ENCODE peak calls at places on chromosomes 12 and 14, in eight cellular contexts. One of them, this sample, is unnamed.

GRCh38 chr14:91284146-91284790 is 39.8 kb upstream of the GPR68 start:
- DNase-seq in fibroblast of gingiva: peak
- DNase-seq in brain microvascular endothelial cell: peak
- DNase-seq in GF-D8: no peak
- DNase-seq in NCI-H524: no peak
- DNase-seq in Caki2: no peak
- DNase-seq in stimulated activated CD8-positive, alpha-beta memory T cell treated with anti-CD3 and anti-CD28 coated beads, Interleukin-2, amount 100 ng/mL, for 1 hour: no peak
- DNase-seq in Calu3: no peak
- DNase-seq in this sample: no peak

GRCh38 chr12:100987552-100988277 is 193.1 kb downstream of the ANO4 start:
- DNase-seq in fibroblast of gingiva: peak
- DNase-seq in brain microvascular endothelial cell: peak
- DNase-seq in GF-D8: peak
- DNase-seq in NCI-H524: no peak
- DNase-seq in Caki2: peak
- DNase-seq in stimulated activated CD8-positive, alpha-beta memory T cell treated with anti-CD3 and anti-CD28 coated beads, Interleukin-2, amount 100 ng/mL, for 1 hour: no peak
- DNase-seq in Calu3: peak
- DNase-seq in this sample: no peak

GRCh38 chr12:126608607-126609175 is 1543.5 kb downstream of the AACS start:
- DNase-seq in fibroblast of gingiva: peak
- DNase-seq in brain microvascular endothelial cell: no peak
- DNase-seq in GF-D8: no peak
- DNase-seq in NCI-H524: no peak
- DNase-seq in Caki2: no peak
- DNase-seq in stimulated activated CD8-positive, alpha-beta memory T cell treated with anti-CD3 and anti-CD28 coated beads, Interleukin-2, amount 100 ng/mL, for 1 hour: no peak
- DNase-seq in Calu3: no peak
- DNase-seq in this sample: no peak

GRCh38 chr12:128914908-128915563 is 61.8 kb downstream of the GLT1D1 start:
- DNase-seq in fibroblast of gingiva: no peak
- DNase-seq in brain microvascular endothelial cell: no peak
- DNase-seq in GF-D8: no peak
- DNase-seq in NCI-H524: no peak
- DNase-seq in Caki2: no peak
- DNase-seq in stimulated activated CD8-positive, alpha-beta memory T cell treated with anti-CD3 and anti-CD28 coated beads, Interleukin-2, amount 100 ng/mL, for 1 hour: no peak
- DNase-seq in Calu3: no peak
- DNase-seq in this sample: no peak

GRCh38 chr14:75411194-75411552 is 16.6 kb upstream of the JDP2 start:
- DNase-seq in fibroblast of gingiva: no peak
- DNase-seq in brain microvascular endothelial cell: no peak
- DNase-seq in GF-D8: no peak
- DNase-seq in NCI-H524: no peak
- DNase-seq in Caki2: no peak
- DNase-seq in stimulated activated CD8-positive, alpha-beta memory T cell treated with anti-CD3 and anti-CD28 coated beads, Interleukin-2, amount 100 ng/mL, for 1 hour: no peak
- DNase-seq in Calu3: no peak
- DNase-seq in this sample: no peak

GRCh38 chr12:40312982-40313576 is 88.3 kb downstream of the LRRK2 start:
- DNase-seq in fibroblast of gingiva: peak
- DNase-seq in brain microvascular endothelial cell: no peak
- DNase-seq in GF-D8: no peak
- DNase-seq in NCI-H524: no peak
- DNase-seq in Caki2: no peak
- DNase-seq in stimulated activated CD8-positive, alpha-beta memory T cell treated with anti-CD3 and anti-CD28 coated beads, Interleukin-2, amount 100 ng/mL, for 1 hour: no peak
- DNase-seq in Calu3: peak
- DNase-seq in this sample: no peak

GRCh38 chr12:76563061-76563460 is 3.5 kb upstream of the OSBPL8 start:
- DNase-seq in fibroblast of gingiva: peak
- DNase-seq in brain microvascular endothelial cell: no peak
- DNase-seq in GF-D8: no peak
- DNase-seq in NCI-H524: no peak
- DNase-seq in Caki2: no peak
- DNase-seq in stimulated activated CD8-positive, alpha-beta memory T cell treated with anti-CD3 and anti-CD28 coated beads, Interleukin-2, amount 100 ng/mL, for 1 hour: no peak
- DNase-seq in Calu3: no peak
- DNase-seq in this sample: no peak

GRCh38 chr12:27531916-27532315 is 7.9 kb downstream of the PPFIBP1 start:
- DNase-seq in fibroblast of gingiva: peak
- DNase-seq in brain microvascular endothelial cell: no peak
- DNase-seq in GF-D8: no peak
- DNase-seq in NCI-H524: no peak
- DNase-seq in Caki2: no peak
- DNase-seq in stimulated activated CD8-positive, alpha-beta memory T cell treated with anti-CD3 and anti-CD28 coated beads, Interleukin-2, amount 100 ng/mL, for 1 hour: no peak
- DNase-seq in Calu3: no peak
- DNase-seq in this sample: no peak

GRCh38 chr14:104687601-104688504 is 1.6 kb upstream of the INF2 start:
- DNase-seq in fibroblast of gingiva: no peak
- DNase-seq in brain microvascular endothelial cell: no peak
- DNase-seq in GF-D8: no peak
- DNase-seq in NCI-H524: no peak
- DNase-seq in Caki2: peak
- DNase-seq in stimulated activated CD8-positive, alpha-beta memory T cell treated with anti-CD3 and anti-CD28 coated beads, Interleukin-2, amount 100 ng/mL, for 1 hour: no peak
- DNase-seq in Calu3: peak
- DNase-seq in this sample: peak

GRCh38 chr14:61623927-61624326 is 71.4 kb upstream of the HIF1A start:
- DNase-seq in fibroblast of gingiva: no peak
- DNase-seq in brain microvascular endothelial cell: no peak
- DNase-seq in GF-D8: no peak
- DNase-seq in NCI-H524: no peak
- DNase-seq in Caki2: no peak
- DNase-seq in stimulated activated CD8-positive, alpha-beta memory T cell treated with anti-CD3 and anti-CD28 coated beads, Interleukin-2, amount 100 ng/mL, for 1 hour: no peak
- DNase-seq in Calu3: no peak
- DNase-seq in this sample: no peak

GRCh38 chr12:26188132-26188531 is 7.2 kb upstream of the SSPN start:
- DNase-seq in fibroblast of gingiva: peak
- DNase-seq in brain microvascular endothelial cell: peak
- DNase-seq in GF-D8: no peak
- DNase-seq in NCI-H524: no peak
- DNase-seq in Caki2: no peak
- DNase-seq in stimulated activated CD8-positive, alpha-beta memory T cell treated with anti-CD3 and anti-CD28 coated beads, Interleukin-2, amount 100 ng/mL, for 1 hour: no peak
- DNase-seq in Calu3: no peak
- DNase-seq in this sample: no peak

GRCh38 chr14:50608302-50608851 is 48.4 kb downstream of the ATL1 start:
- DNase-seq in fibroblast of gingiva: peak
- DNase-seq in brain microvascular endothelial cell: no peak
- DNase-seq in GF-D8: no peak
- DNase-seq in NCI-H524: no peak
- DNase-seq in Caki2: no peak
- DNase-seq in stimulated activated CD8-positive, alpha-beta memory T cell treated with anti-CD3 and anti-CD28 coated beads, Interleukin-2, amount 100 ng/mL, for 1 hour: no peak
- DNase-seq in Calu3: no peak
- DNase-seq in this sample: no peak

GRCh38 chr14:32588448-32589320 is 259.6 kb downstream of the AKAP6 start:
- DNase-seq in fibroblast of gingiva: peak
- DNase-seq in brain microvascular endothelial cell: no peak
- DNase-seq in GF-D8: no peak
- DNase-seq in NCI-H524: peak
- DNase-seq in Caki2: no peak
- DNase-seq in stimulated activated CD8-positive, alpha-beta memory T cell treated with anti-CD3 and anti-CD28 coated beads, Interleukin-2, amount 100 ng/mL, for 1 hour: no peak
- DNase-seq in Calu3: peak
- DNase-seq in this sample: peak

GRCh38 chr12:62044450-62044849 is 215.8 kb upstream of the USP15 start:
- DNase-seq in fibroblast of gingiva: no peak
- DNase-seq in brain microvascular endothelial cell: no peak
- DNase-seq in GF-D8: no peak
- DNase-seq in NCI-H524: no peak
- DNase-seq in Caki2: no peak
- DNase-seq in stimulated activated CD8-positive, alpha-beta memory T cell treated with anti-CD3 and anti-CD28 coated beads, Interleukin-2, amount 100 ng/mL, for 1 hour: no peak
- DNase-seq in Calu3: no peak
- DNase-seq in this sample: no peak

GRCh38 chr14:74897642-74898041 is 15.9 kb downstream of the DLST start:
- DNase-seq in fibroblast of gingiva: no peak
- DNase-seq in brain microvascular endothelial cell: no peak
- DNase-seq in GF-D8: no peak
- DNase-seq in NCI-H524: no peak
- DNase-seq in Caki2: no peak
- DNase-seq in stimulated activated CD8-positive, alpha-beta memory T cell treated with anti-CD3 and anti-CD28 coated beads, Interleukin-2, amount 100 ng/mL, for 1 hour: no peak
- DNase-seq in Calu3: no peak
- DNase-seq in this sample: no peak

GRCh38 chr12:23757541-23757962 is 191.9 kb downstream of the SOX5 start:
- DNase-seq in fibroblast of gingiva: no peak
- DNase-seq in brain microvascular endothelial cell: no peak
- DNase-seq in GF-D8: no peak
- DNase-seq in NCI-H524: no peak
- DNase-seq in Caki2: no peak
- DNase-seq in stimulated activated CD8-positive, alpha-beta memory T cell treated with anti-CD3 and anti-CD28 coated beads, Interleukin-2, amount 100 ng/mL, for 1 hour: no peak
- DNase-seq in Calu3: no peak
- DNase-seq in this sample: no peak

GRCh38 chr12:113005759-113006158 is 27.4 kb downstream of the OAS2 start:
- DNase-seq in fibroblast of gingiva: no peak
- DNase-seq in brain microvascular endothelial cell: no peak
- DNase-seq in GF-D8: no peak
- DNase-seq in NCI-H524: no peak
- DNase-seq in Caki2: no peak
- DNase-seq in stimulated activated CD8-positive, alpha-beta memory T cell treated with anti-CD3 and anti-CD28 coated beads, Interleukin-2, amount 100 ng/mL, for 1 hour: no peak
- DNase-seq in Calu3: peak
- DNase-seq in this sample: peak

GRCh38 chr12:75642226-75642625 is 130.8 kb upstream of the KRR1 start:
- DNase-seq in fibroblast of gingiva: no peak
- DNase-seq in brain microvascular endothelial cell: no peak
- DNase-seq in GF-D8: no peak
- DNase-seq in NCI-H524: no peak
- DNase-seq in Caki2: no peak
- DNase-seq in stimulated activated CD8-positive, alpha-beta memory T cell treated with anti-CD3 and anti-CD28 coated beads, Interleukin-2, amount 100 ng/mL, for 1 hour: no peak
- DNase-seq in Calu3: no peak
- DNase-seq in this sample: no peak

GRCh38 chr14:33057585-33057984 is 118.9 kb downstream of the NPAS3 start:
- DNase-seq in fibroblast of gingiva: no peak
- DNase-seq in brain microvascular endothelial cell: no peak
- DNase-seq in GF-D8: no peak
- DNase-seq in NCI-H524: no peak
- DNase-seq in Caki2: no peak
- DNase-seq in stimulated activated CD8-positive, alpha-beta memory T cell treated with anti-CD3 and anti-CD28 coated beads, Interleukin-2, amount 100 ng/mL, for 1 hour: no peak
- DNase-seq in Calu3: no peak
- DNase-seq in this sample: no peak